ENCODE peak calls at places on chromosomes 2 and 18, in nine cellular contexts. E, Y, Q, H, T, V, I, U and N are unnamed samples.

GRCh38 chr2:150601280-150602038 is 114.0 kb upstream of the RND3 start:
- DNase-seq in E (peak; percentile 66), Y (no peak), Q (no peak), H (no peak), T (no peak), V (peak; percentile 79), I (peak; percentile 72), U (no peak), N (no peak)

GRCh38 chr2:239609583-239610310 is 208.9 kb upstream of the HDAC4 start:
- DNase-seq in E (no peak), Y (no peak), Q (peak; percentile 54), H (no peak), T (no peak), V (no peak), I (no peak), U (no peak), N (peak; percentile 60)

GRCh38 chr18:63197246-63197791 is 122.2 kb downstream of the BCL2 start:
- DNase-seq in E (no peak), Y (no peak), Q (no peak), H (no peak), T (no peak), V (no peak), I (no peak), U (no peak), N (no peak)

GRCh38 chr2:153100139-153100538 is 378.4 kb downstream of the RPRM start:
- DNase-seq in E (no peak), Y (peak; percentile 9), Q (no peak), H (no peak), T (no peak), V (no peak), I (no peak), U (no peak), N (no peak)

GRCh38 chr18:37456873-37457272 is 108.7 kb downstream of the CELF4 start:
- DNase-seq in E (no peak), Y (no peak), Q (no peak), H (no peak), T (no peak), V (no peak), I (no peak), U (no peak), N (no peak)

GRCh38 chr2:209946539-209946938 is 55.9 kb upstream of the RPE start:
- DNase-seq in E (no peak), Y (no peak), Q (no peak), H (no peak), T (no peak), V (no peak), I (no peak), U (no peak), N (no peak)

GRCh38 chr2:44777542-44777941 is 164.0 kb upstream of the SIX3 start:
- DNase-seq in E (no peak), Y (no peak), Q (no peak), H (no peak), T (no peak), V (no peak), I (no peak), U (no peak), N (no peak)

GRCh38 chr18:49464718-49465598 is 4.5 kb upstream of the DYM start:
- DNase-seq in E (no peak), Y (peak; percentile 45), Q (no peak), H (no peak), T (no peak), V (peak; percentile 36), I (peak; percentile 49), U (no peak), N (no peak)

GRCh38 chr2:4528773-4529172 is 825.4 kb downstream of the DCDC2C start:
- DNase-seq in E (no peak), Y (no peak), Q (no peak), H (no peak), T (no peak), V (no peak), I (no peak), U (no peak), N (no peak)

GRCh38 chr18:76386071-76386470 is 109.0 kb downstream of the ZNF516 start:
- DNase-seq in E (no peak), Y (no peak), Q (no peak), H (no peak), T (no peak), V (no peak), I (no peak), U (no peak), N (peak; percentile 43)

GRCh38 chr18:6219116-6219717 is 195.5 kb downstream of the L3MBTL4 start:
- DNase-seq in E (no peak), Y (peak; percentile 74), Q (no peak), H (no peak), T (no peak), V (peak; percentile 69), I (peak; percentile 64), U (no peak), N (no peak)
- TF ChIP-seq CTCF in E (peak; percentile 90), Y (peak; percentile 85), Q (peak; percentile 42), H (peak; percentile 14), T (peak; percentile 59), V (peak; percentile 88), I (peak; percentile 90), U (no peak), N (peak; percentile 39)

GRCh38 chr2:37171624-37171950 is 14.8 kb upstream of the EIF2AK2 start:
- DNase-seq in E (no peak), Y (no peak), Q (no peak), H (no peak), T (no peak), V (no peak), I (no peak), U (no peak), N (no peak)

GRCh38 chr2:37173741-37174140 is 14.7 kb downstream of the SULT6B1 start:
- DNase-seq in E (no peak), Y (no peak), Q (no peak), H (no peak), T (no peak), V (no peak), I (no peak), U (no peak), N (no peak)

GRCh38 chr2:37167636-37168182 is 10.9 kb upstream of the EIF2AK2 start:
- DNase-seq in E (no peak), Y (no peak), Q (no peak), H (no peak), T (no peak), V (peak; percentile 8), I (peak; percentile 12), U (no peak), N (no peak)

GRCh38 chr2:37164757-37165156 is 8.0 kb upstream of the EIF2AK2 start:
- DNase-seq in E (no peak), Y (no peak), Q (no peak), H (no peak), T (no peak), V (no peak), I (no peak), U (no peak), N (no peak)

GRCh38 chr2:37168217-37168981 is 11.6 kb upstream of the EIF2AK2 start:
- DNase-seq in E (no peak), Y (peak; percentile 50), Q (no peak), H (no peak), T (no peak), V (peak; percentile 63), I (peak; percentile 62), U (no peak), N (no peak)
- TF ChIP-seq CTCF in E (peak; percentile 76), Y (peak; percentile 71), Q (peak; percentile 55), H (peak; percentile 45), T (peak; percentile 42), V (peak; percentile 64), I (peak; percentile 73), U (peak; percentile 79), N (peak; percentile 50)

DNA sequence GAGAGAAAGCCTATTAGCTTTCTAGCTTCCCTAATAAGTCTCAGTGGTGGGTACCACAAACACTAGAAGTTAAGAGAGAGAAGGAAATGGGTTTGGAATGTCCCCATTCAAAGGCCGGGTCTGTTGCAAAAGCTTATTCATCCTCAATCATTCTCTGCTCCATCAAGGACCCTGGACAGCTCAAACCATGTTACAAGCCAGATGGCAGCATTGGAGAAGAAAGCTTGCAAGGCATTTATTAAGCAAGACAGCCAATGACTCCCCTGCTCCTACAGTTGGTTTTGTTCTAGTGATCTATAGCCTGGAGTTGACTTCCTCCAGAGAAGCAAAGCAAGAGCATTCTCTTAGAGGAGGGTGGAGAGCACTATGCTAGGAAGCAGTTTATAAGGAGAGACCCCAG is 86.9 kb upstream of the LMAN1 start:
- DNase-seq in E (no peak), Y (peak; percentile 72), Q (no peak), H (no peak), T (no peak), V (peak; percentile 52), I (peak; percentile 74), U (no peak), N (no peak)
- TF ChIP-seq CTCF in E (peak; percentile 4), Y (peak; percentile 13), Q (no peak), H (no peak), T (no peak), V (no peak), I (peak; percentile 11), U (no peak), N (no peak)

DNA sequence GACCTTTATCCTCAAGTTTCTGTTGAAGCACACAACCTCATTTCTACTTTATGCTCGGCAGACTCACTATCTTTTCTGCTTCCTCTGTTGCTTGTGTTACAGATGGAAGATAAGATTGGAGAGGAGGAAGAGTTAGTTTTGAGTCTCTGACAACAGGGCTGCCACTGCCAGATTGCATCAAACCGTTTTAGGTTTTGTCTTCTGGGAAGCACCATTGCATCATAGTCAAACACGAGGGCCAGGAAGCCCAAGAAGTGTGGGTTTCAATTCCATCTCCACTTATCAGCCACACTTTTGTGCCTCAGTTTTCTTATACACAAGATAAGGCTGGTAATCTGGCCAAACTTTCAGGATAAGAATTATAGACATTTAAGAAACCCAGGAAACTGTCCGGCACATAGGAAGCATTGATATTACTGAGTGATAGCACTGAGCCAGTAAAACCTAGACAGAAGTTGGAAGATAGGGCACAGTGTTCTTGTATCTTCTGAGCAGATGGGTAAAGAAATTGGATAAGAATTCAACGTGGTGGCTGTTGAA is 62.4 kb downstream of the ADCYAP1 start:
- DNase-seq in E (no peak), Y (no peak), Q (no peak), H (no peak), T (no peak), V (peak; percentile 40), I (no peak), U (no peak), N (no peak)
- TF ChIP-seq CTCF in E (no peak), Y (no peak), Q (no peak), H (no peak), T (no peak), V (no peak), I (no peak), U (no peak), N (no peak)